ENCODE peak calls at places on chromosomes 1 and 21, in six cellular contexts. S is lower lobe of right lung, L is heart left ventricle, G is body of pancreas, B is Panc1, K is PC-3. X is an unnamed sample.

GRCh38 chr1:158654570-158654969 is 31.9 kb downstream of the SPTA1 start:
- DNase-seq in K (no peak), B (no peak), L (peak; percentile 6), S (no peak), G (no peak), X (peak; percentile 61)

GRCh38 chr1:114510235-114511047 is 562 bp downstream of the TRIM33 start:
- DNase-seq in L (peak; percentile 36), G (peak; percentile 69), S (peak; percentile 71), B (no peak), K (no peak), X (peak; percentile 72)

GRCh38 chr1:231605389-231606100 is 21.0 kb upstream of the DISC1 start:
- DNase-seq in K (no peak), L (no peak), G (no peak), B (no peak), S (no peak), X (no peak)

GRCh38 chr1:85611390-85611789 is 30.8 kb downstream of the CCN1 start:
- DNase-seq in L (no peak), K (peak; percentile 43), G (no peak), B (no peak), S (no peak), X (no peak)

GRCh38 chr1:29557701-29558445 is 321.6 kb downstream of the PTPRU start:
- DNase-seq in B (no peak), K (no peak), G (no peak), S (no peak), L (no peak), X (peak; percentile 38)

GRCh38 chr1:1540817-1541628 is 599 bp upstream of the TMEM240 start:
- DNase-seq in K (no peak), B (no peak), S (no peak), G (no peak), L (no peak), X (no peak)

GRCh38 chr1:16614361-16615252 is 1.2 kb upstream of the NBPF1 start:
- DNase-seq in L (peak; percentile 4), G (peak; percentile 29), B (no peak), K (no peak), S (peak; percentile 46), X (peak; percentile 71)

GRCh38 chr1:244730153-244730933 is 77.4 kb downstream of the DESI2 start:
- DNase-seq in K (peak; percentile 51), G (peak; percentile 47), S (peak; percentile 57), L (peak; percentile 14), B (no peak), X (no peak)

GRCh38 chr1:44256762-44257554 is 43.7 kb downstream of the DMAP1 start:
- DNase-seq in S (no peak), G (no peak), B (no peak), L (no peak), K (no peak), X (no peak)

GRCh38 chr1:109466440-109467300 is at the start of gene SYPL2:
- DNase-seq in B (no peak), G (peak; percentile 83), S (peak; percentile 61), L (peak; percentile 69), K (no peak), X (peak; percentile 86)
- H3K27ac ChIP-seq in B (peak within 1 kb of the TSS; percentile 23), G (peak within 1 kb of the TSS; percentile 66), S (peak within 1 kb of the TSS; percentile 36), L (peak within 1 kb of the TSS; percentile 68), K (no peak within 1 kb of the TSS), X (peak within 1 kb of the TSS; percentile 85)

GRCh38 chr1:46804926-46805325 is 6.1 kb downstream of the CYP4B1 start:
- DNase-seq in L (no peak), G (no peak), B (no peak), S (no peak), K (no peak), X (no peak)

GRCh38 chr1:46806196-46807020 is 7.6 kb downstream of the CYP4B1 start:
- DNase-seq in B (no peak), K (no peak), G (peak; percentile 45), S (peak; percentile 77), L (peak; percentile 53), X (peak; percentile 90)

GRCh38 chr1:46804027-46804889 is 5.4 kb downstream of the CYP4B1 start:
- DNase-seq in G (no peak), B (no peak), K (no peak), S (no peak), L (no peak), X (no peak)

GRCh38 chr1:46807046-46807972 is 8.5 kb downstream of the CYP4B1 start:
- DNase-seq in K (no peak), G (no peak), S (no peak), B (no peak), L (no peak), X (no peak)

GRCh38 chr1:46805755-46806154 is 6.9 kb downstream of the CYP4B1 start:
- DNase-seq in K (no peak), G (no peak), S (no peak), L (no peak), B (no peak), X (no peak)
- H3K27ac ChIP-seq in K (no peak overlapping the region), G (peak overlapping the region; percentile 43), S (peak overlapping the region; percentile 88), L (peak overlapping the region; percentile 82), B (no peak overlapping the region), X (peak overlapping the region; percentile 54)

DNA sequence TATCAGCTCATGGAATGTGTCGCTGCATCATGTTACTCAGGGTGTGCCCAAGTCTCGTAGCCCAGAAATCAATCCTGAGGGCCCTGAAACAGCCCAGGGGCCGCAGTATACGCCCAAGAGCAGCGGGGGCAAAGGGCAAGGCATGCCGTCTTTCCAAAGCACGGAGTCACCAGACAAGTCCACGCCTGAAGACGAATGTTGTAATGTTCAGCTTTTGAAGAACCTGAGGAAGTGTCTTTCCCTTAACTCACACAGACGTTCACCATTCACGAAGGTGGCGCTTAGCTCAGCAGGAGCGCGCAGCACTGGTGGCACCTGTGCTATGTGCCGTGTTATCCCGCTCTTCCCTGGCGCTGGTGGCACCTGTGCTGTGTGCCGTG is 18.8 kb upstream of the PWP2 start:
- DNase-seq in B (no peak), L (no peak), G (no peak), S (no peak), K (no peak), X (no peak)
- H3K27ac ChIP-seq in B (no peak overlapping the region), L (no peak overlapping the region), G (peak overlapping the region; percentile 55), S (peak overlapping the region; percentile 12), K (no peak overlapping the region), X (no peak overlapping the region)

DNA sequence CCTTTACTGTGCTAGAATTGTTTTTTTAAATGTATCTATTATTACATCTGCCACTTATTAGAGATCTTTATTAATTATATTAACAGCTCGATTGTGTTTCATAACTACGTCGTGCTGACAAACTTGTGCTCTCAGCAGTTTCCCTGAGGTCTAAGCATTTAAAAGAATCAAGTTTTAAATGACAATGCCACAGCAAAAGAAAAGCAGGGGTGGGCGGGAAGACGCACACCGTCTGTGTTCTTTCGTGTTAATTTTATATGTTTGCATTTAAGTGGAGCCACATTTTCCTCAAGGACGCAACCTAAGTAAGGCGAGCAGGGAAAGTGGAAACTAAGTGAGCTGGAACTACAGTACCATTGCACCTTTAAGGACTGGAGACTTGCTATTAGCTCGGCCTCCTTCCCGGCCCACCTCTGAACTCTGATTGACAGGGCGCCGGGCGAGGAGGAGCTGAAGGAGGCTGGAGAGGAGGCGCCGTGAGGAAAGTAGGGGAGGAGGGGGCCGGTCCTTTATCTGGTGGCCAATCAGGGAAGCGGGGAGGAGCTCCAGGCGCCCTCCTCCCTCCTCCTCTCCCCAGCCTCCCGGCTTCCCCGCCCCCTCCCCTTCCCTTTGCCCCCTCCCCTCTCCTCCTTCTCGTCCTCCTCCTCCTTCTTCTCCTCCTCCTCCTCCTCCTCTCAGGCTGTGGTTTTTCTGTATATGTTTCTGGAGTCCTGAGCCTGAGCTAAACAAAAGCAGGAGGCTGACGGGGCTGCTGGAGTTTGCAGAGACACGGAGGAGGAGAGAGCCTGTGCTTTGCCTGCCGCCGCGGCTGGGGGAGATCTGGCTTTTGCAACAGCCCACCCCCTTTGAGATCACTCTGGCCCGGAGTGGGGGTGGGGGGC is at the start of gene PBX1:
- DNase-seq in B (peak; percentile 51), G (peak; percentile 98), S (peak; percentile 96), K (peak; percentile 98), L (peak; percentile 98), X (peak; percentile 100)
- H3K27ac ChIP-seq in B (peak within 1 kb of the TSS; percentile 51), G (peak within 1 kb of the TSS; percentile 84), S (peak within 1 kb of the TSS; percentile 81), K (no peak within 1 kb of the TSS), L (peak within 1 kb of the TSS; percentile 84), X (peak within 1 kb of the TSS; percentile 82)

GRCh38 chr1:59703226-59703917 is 111.4 kb upstream of the HOOK1 start:
- DNase-seq in K (no peak), L (no peak), G (no peak), B (no peak), S (no peak), X (no peak)
- H3K27ac ChIP-seq in K (no peak overlapping the region), L (peak overlapping the region; percentile 36), G (no peak overlapping the region), B (no peak overlapping the region), S (no peak overlapping the region), X (peak overlapping the region; percentile 74)